ENCODE peak calls at places on chromosomes 2 and 18, in four cellular contexts. G is astrocyte, B is neuronal stem cell, Y is fibroblast of lung. Q is an unnamed sample.

GRCh38 chr18:48974304-48975220 is 23.8 kb upstream of the SMAD7 start:
- DNase-seq in G (no peak), B (no peak), Y (no peak), Q (no peak)

GRCh38 chr2:74863802-74864248 is 29.9 kb downstream of the HK2 start:
- DNase-seq in G (no peak), B (no peak), Y (no peak), Q (no peak)

GRCh38 chr2:72115361-72116080 is 32.1 kb downstream of the CYP26B1 start:
- DNase-seq in G (peak), B (no peak), Y (peak), Q (no peak)

GRCh38 chr2:42128731-42129486 is 40.2 kb upstream of the EML4 start:
- DNase-seq in G (peak), B (no peak), Y (peak), Q (no peak)

GRCh38 chr2:74735544-74735943 is 81.5 kb downstream of the SEMA4F start:
- DNase-seq in G (no peak), B (peak), Y (no peak), Q (no peak)

GRCh38 chr2:169005994-169006393 is 25.1 kb downstream of the ABCB11 start:
- DNase-seq in G (no peak), B (no peak), Y (no peak), Q (no peak)

GRCh38 chr18:76821875-76822509 is 365 bp upstream of the ZNF236 start:
- DNase-seq in G (peak), B (peak), Y (peak), Q (peak)

GRCh38 chr2:47569658-47570398 is 166.9 kb downstream of the MSH2 start:
- DNase-seq in G (peak), B (peak), Y (peak), Q (no peak)

GRCh38 chr18:58649966-58650816 is 21.1 kb upstream of the MALT1 start:
- DNase-seq in G (no peak), B (no peak), Y (no peak), Q (no peak)

GRCh38 chr2:85649201-85650190 is 18.5 kb downstream of the SFTPB start:
- DNase-seq in G (peak), B (no peak), Y (peak), Q (no peak)

DNA sequence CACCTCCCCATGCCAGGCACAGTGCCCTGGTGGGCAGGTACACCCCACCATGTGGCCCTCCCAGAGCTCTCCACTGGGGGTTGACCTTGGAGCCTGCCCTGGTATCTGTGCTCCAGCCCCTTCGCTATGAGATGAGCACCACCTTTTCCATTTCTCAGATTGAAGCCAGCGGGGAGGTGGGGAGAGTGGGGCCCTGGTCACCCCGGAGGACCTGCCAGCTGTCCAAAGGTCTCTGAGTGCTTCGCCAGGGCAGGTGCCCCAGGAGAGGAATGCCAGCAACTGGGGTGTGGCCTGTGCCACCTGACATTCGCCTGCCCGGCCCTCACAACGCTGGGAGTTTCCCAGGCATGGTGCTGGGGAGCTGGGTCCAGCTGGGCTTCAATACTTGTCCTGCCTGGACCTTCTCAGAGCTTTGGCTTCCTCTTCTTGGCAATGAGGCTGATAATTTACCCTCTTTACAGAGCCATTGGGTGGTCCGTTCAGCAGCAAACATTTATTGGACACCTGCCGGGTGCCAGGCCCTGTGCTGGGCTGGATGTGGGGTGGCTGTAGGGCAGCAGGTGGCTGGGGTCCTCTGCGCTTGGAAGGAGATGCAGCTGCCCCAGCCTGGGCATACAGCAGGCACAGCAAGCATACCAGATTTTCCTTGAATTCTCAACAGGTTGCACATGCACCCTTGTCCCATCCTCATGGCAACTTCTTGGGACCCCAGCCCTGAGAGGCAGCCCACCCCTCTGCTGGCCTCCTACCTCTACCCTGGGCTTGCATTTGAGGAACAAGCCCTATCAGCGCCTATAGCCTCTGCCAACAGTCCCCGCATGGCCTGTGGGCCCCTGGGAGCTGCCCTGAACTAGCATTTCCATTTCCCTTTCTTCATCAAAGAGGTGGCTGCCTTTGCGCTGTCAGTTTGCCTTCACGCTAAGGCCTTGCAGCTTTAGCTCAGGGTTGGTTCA is 5.7 kb upstream of the ZAP70 start:
- DNase-seq in G (no peak), B (no peak), Y (no peak), Q (no peak)
- H2AFZ ChIP-seq in G (no peak), B (no peak), Y (no peak), Q (peak)

GRCh38 chr18:51288582-51288981 is 91.1 kb upstream of the MEX3C start:
- DNase-seq in G (no peak), B (no peak), Y (no peak), Q (no peak)

GRCh38 chr18:51287818-51288508 is 90.5 kb upstream of the MEX3C start:
- DNase-seq in G (no peak), B (no peak), Y (no peak), Q (no peak)

GRCh38 chr18:51290864-51291263 is 93.4 kb upstream of the MEX3C start:
- DNase-seq in G (no peak), B (no peak), Y (no peak), Q (no peak)
- H2AFZ ChIP-seq in G (no peak), B (no peak), Y (no peak), Q (no peak)

GRCh38 chr18:31645411-31645810 is 39.0 kb downstream of the B4GALT6 start:
- DNase-seq in G (no peak), B (no peak), Y (no peak), Q (no peak)
- H2AFZ ChIP-seq in G (no peak), B (no peak), Y (no peak), Q (no peak)

GRCh38 chr2:17259613-17260012 is 258.6 kb downstream of the RAD51AP2 start:
- DNase-seq in G (no peak), B (no peak), Y (no peak), Q (no peak)
- H2AFZ ChIP-seq in G (no peak), B (no peak), Y (no peak), Q (no peak)

Q was measured in K562.